ENCODE peak calls at places on chromosomes 16 and 17, in four cellular contexts. Y is body of pancreas, U is GM12878, G is spleen. X is an unnamed sample. For H3K9me3, the result is how much of the 10 kb centered on the place peaks cover.

GRCh38 chr16:24217456-24217855 is 38.7 kb upstream of the CACNG3 start:
- DNase-seq in Y (no peak), U (no peak), G (no peak), X (no peak)

GRCh38 chr16:28168991-28169554 is 42.7 kb downstream of the XPO6 start:
- DNase-seq in Y (no peak), U (no peak), G (no peak), X (no peak)

GRCh38 chr17:29074488-29074887 is 31.5 kb downstream of the PIPOX start:
- DNase-seq in Y (no peak), U (no peak), G (no peak), X (peak)

GRCh38 chr17:1171953-1172352 is 7.8 kb downstream of the ABR start:
- DNase-seq in Y (no peak), U (no peak), G (no peak), X (no peak)

GRCh38 chr17:48626470-48627241 is 498 bp upstream of the HOXB9 start:
- DNase-seq in Y (no peak), U (no peak), G (no peak), X (no peak)

GRCh38 chr17:8339540-8339939 is at the start of gene ODF4:
- DNase-seq in Y (no peak), U (no peak), G (no peak), X (no peak)

GRCh38 chr16:86892509-86892908 is 314.2 kb downstream of the FOXL1 start:
- DNase-seq in Y (no peak), U (no peak), G (no peak), X (no peak)

GRCh38 chr17:79874329-79874981 is 35.2 kb upstream of the CBX4 start:
- DNase-seq in Y (peak), U (no peak), G (peak), X (no peak)

GRCh38 chr16:50450957-50451356 is 82.2 kb upstream of the BRD7 start:
- DNase-seq in Y (no peak), U (no peak), G (no peak), X (no peak)

GRCh38 chr17:48054238-48055185 is 6.4 kb downstream of the NFE2L1 start:
- DNase-seq in Y (peak), U (no peak), G (peak), X (peak)

GRCh38 chr17:43033947-43034622 is 9.1 kb downstream of the RND2 start:
- DNase-seq in Y (no peak), U (no peak), G (peak), X (no peak)

GRCh38 chr17:65530985-65531507 is 30.4 kb downstream of the AXIN2 start:
- DNase-seq in Y (no peak), U (no peak), G (peak), X (no peak)

GRCh38 chr17:27155866-27156265 is 138.0 kb upstream of the WSB1 start:
- DNase-seq in Y (no peak), U (no peak), G (peak), X (peak)

GRCh38 chr17:27158390-27158789 is 135.5 kb upstream of the WSB1 start:
- DNase-seq in Y (no peak), U (no peak), G (peak), X (no peak)

GRCh38 chr17:27157898-27158297 is 136.0 kb upstream of the WSB1 start:
- DNase-seq in Y (no peak), U (no peak), G (peak), X (no peak)

GRCh38 chr17:27157297-27157696 is 136.6 kb upstream of the WSB1 start:
- DNase-seq in Y (no peak), U (no peak), G (peak), X (no peak)

DNA sequence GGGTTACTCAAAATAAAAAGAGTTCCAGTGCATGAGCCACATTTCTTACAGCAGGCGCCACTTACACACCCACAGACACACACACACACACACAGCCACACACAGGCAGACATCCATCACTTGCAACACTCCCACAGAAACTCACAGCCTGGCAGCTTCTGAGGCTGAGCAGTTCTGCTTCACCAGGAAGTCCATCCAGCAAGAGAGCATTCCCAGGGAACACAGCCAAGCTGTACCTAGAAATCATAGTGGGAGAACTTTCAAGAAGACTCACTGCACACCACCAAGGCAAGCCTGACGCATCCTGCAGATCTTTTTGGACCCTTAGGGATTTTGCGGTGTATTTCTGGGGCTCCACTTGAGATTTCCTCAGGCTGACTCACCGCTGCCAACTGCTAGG is 140.9 kb upstream of the WSB1 start:
- DNase-seq in Y (no peak), U (no peak), G (peak), X (no peak)
- H3K9me3 ChIP-seq in Y (under half), U (under half), G (under half), X (under half)

GRCh38 chr17:69048634-69049033 is 12.1 kb downstream of the ABCA9 start:
- DNase-seq in Y (no peak), U (no peak), G (no peak), X (no peak)
- TF ChIP-seq CTCF in Y (no peak), U (no peak), G (no peak), X (no peak)

GRCh38 chr17:7010523-7010922 is 1.9 kb upstream of the RNASEK start:
- DNase-seq in Y (no peak), U (no peak), G (no peak), X (no peak)
- H3K9me3 ChIP-seq in Y (under half), U (under half), G (under half), X (under half)

GRCh38 chr17:16215273-16215964 is at the start of gene NCOR1:
- DNase-seq in Y (peak), U (no peak), G (peak), X (peak)
- TF ChIP-seq CTCF in Y (peak), U (peak), G (peak), X (peak)

GRCh38 chr16:53043986-53044571 is 8.6 kb downstream of the CHD9NB start:
- DNase-seq in Y (peak), U (no peak), G (no peak), X (no peak)

GRCh38 chr16:53040788-53041187 is 11.9 kb downstream of the CHD9NB start:
- DNase-seq in Y (no peak), U (no peak), G (no peak), X (no peak)

GRCh38 chr16:53042235-53042645 is 10.5 kb downstream of the CHD9NB start:
- DNase-seq in Y (no peak), U (no peak), G (no peak), X (no peak)

GRCh38 chr16:53043462-53043861 is 9.2 kb downstream of the CHD9NB start:
- DNase-seq in Y (no peak), U (no peak), G (no peak), X (peak)

GRCh38 chr16:53041196-53041977 is 11.3 kb downstream of the CHD9NB start:
- DNase-seq in Y (peak), U (no peak), G (no peak), X (peak)
- H3K9me3 ChIP-seq in Y (under half), U (under half), G (under half), X (under half)

X was measured in left ventricle myocardium inferior.